ENCODE peak calls at places on chromosome 1, in six cellular contexts. I is CD4-positive, alpha-beta T cell; C is COR-L47; U is stimulated activated CD4-positive, alpha-beta T cell treated with anti-CD3 and anti-CD28 coated beads, Interleukin-15, amount 100 ng/mL, for 24 hours; Z is GM12891; B is AG04450. W is an unnamed sample.

GRCh38 chr1:231590453-231591198 is 36.0 kb upstream of the DISC1 start:
- DNase-seq in B (peak), Z (no peak), C (peak), I (peak), U (peak), W (no peak)

GRCh38 chr1:78526496-78526895 is 35.7 kb downstream of the PTGFR start:
- DNase-seq in Z (no peak), I (no peak), C (no peak), B (no peak), U (no peak), W (no peak)

GRCh38 chr1:113073457-113073950 is 506 bp downstream of the LRIG2 start:
- DNase-seq in Z (no peak), C (peak), U (no peak), I (no peak), B (peak), W (no peak)

GRCh38 chr1:37553598-37553926 is 531 bp downstream of the SNIP1 start:
- DNase-seq in Z (no peak), C (no peak), U (peak), B (no peak), I (no peak), W (no peak)

GRCh38 chr1:184212649-184213314 is 161.3 kb downstream of the TSEN15 start:
- DNase-seq in U (no peak), B (peak), Z (no peak), C (no peak), I (no peak), W (peak)

GRCh38 chr1:19354531-19354981 is 42.4 kb downstream of the SLC66A1 start:
- DNase-seq in U (no peak), C (peak), B (no peak), I (no peak), Z (no peak), W (no peak)

GRCh38 chr1:230210326-230210978 is 143.4 kb downstream of the GALNT2 start:
- DNase-seq in B (no peak), C (no peak), I (no peak), U (no peak), Z (no peak), W (no peak)

GRCh38 chr1:223474804-223475203 is 81.6 kb downstream of the CCDC185 start:
- DNase-seq in B (no peak), U (no peak), C (no peak), Z (no peak), I (no peak), W (no peak)

GRCh38 chr1:161440312-161440894 is 64.9 kb upstream of the FCGR2A start:
- DNase-seq in C (no peak), B (no peak), Z (peak), I (no peak), U (peak), W (peak)

GRCh38 chr1:30149226-30149625 is 574.2 kb downstream of the MATN1 start:
- DNase-seq in Z (no peak), C (no peak), I (no peak), B (no peak), U (no peak), W (no peak)

GRCh38 chr1:19483261-19483660 is 2.1 kb downstream of the CAPZB start:
- DNase-seq in C (no peak), Z (no peak), B (no peak), U (peak), I (no peak), W (no peak)

GRCh38 chr1:151255381-151255780 is 847 bp downstream of the PSMD4 start:
- DNase-seq in Z (no peak), I (no peak), B (no peak), C (no peak), U (no peak), W (no peak)

GRCh38 chr1:221919341-221919740 is 177.5 kb upstream of the DUSP10 start:
- DNase-seq in C (no peak), U (no peak), I (no peak), Z (no peak), B (no peak), W (no peak)

GRCh38 chr1:2143814-2144500 is 50.6 kb downstream of the FAAP20 start:
- DNase-seq in U (no peak), I (no peak), C (no peak), B (no peak), Z (no peak), W (no peak)

GRCh38 chr1:160748182-160748876 is 9.3 kb downstream of the SLAMF7 start:
- DNase-seq in Z (no peak), B (no peak), C (no peak), U (no peak), I (no peak), W (peak)

GRCh38 chr1:35443768-35444518 is 113.3 kb downstream of the KIAA0319L start:
- DNase-seq in U (no peak), Z (no peak), I (no peak), C (no peak), B (no peak), W (no peak)

GRCh38 chr1:182600036-182600713 is 4.0 kb downstream of the RGS16 start:
- DNase-seq in C (no peak), Z (no peak), U (no peak), I (no peak), B (no peak), W (no peak)

GRCh38 chr1:213423585-213423984 is 372.5 kb downstream of the RPS6KC1 start:
- DNase-seq in I (no peak), C (no peak), Z (no peak), B (no peak), U (no peak), W (no peak)

GRCh38 chr1:47934243-47934805 is 62.9 kb downstream of the TRABD2B start:
- DNase-seq in I (no peak), Z (no peak), C (no peak), B (no peak), U (no peak), W (no peak)

GRCh38 chr1:94579876-94580294 is 38.3 kb upstream of the F3 start:
- DNase-seq in I (no peak), U (no peak), B (peak), C (no peak), Z (no peak), W (peak)

GRCh38 chr1:236009857-236010256 is 55.0 kb downstream of the NID1 start:
- DNase-seq in C (no peak), B (no peak), I (no peak), U (no peak), Z (no peak), W (no peak)

GRCh38 chr1:10456661-10457060 is 6.8 kb downstream of the CORT start:
- DNase-seq in C (no peak), I (no peak), U (no peak), Z (no peak), B (no peak), W (no peak)

GRCh38 chr1:98086796-98087195 is 166.0 kb upstream of the DPYD start:
- DNase-seq in C (no peak), Z (no peak), U (no peak), B (peak), I (no peak), W (no peak)

GRCh38 chr1:183726825-183727224 is 73.7 kb upstream of the APOBEC4 start:
- DNase-seq in B (no peak), I (no peak), U (no peak), C (no peak), Z (no peak), W (no peak)